ENCODE peak calls at places on chromosomes 5 and 9, in five cellular contexts. S is H1, O is H9, H is IMR-90, G is mesenchymal stem cell. T is an unnamed sample.

GRCh38 chr5:43191740-43192557 is at the start of gene NIM1K:
- DNase-seq in S (peak), O (peak), H (peak), G (peak), T (peak)

GRCh38 chr9:89555426-89556375 is 49.1 kb upstream of the GADD45G start:
- DNase-seq in S (no peak), O (no peak), H (no peak), G (peak), T (no peak)

GRCh38 chr9:79256691-79257213 is 315.0 kb upstream of the TLE4 start:
- DNase-seq in S (no peak), O (no peak), H (peak), G (peak), T (peak)

GRCh38 chr5:131460867-131461572 is 174.0 kb downstream of the RAPGEF6 start:
- DNase-seq in S (no peak), O (no peak), H (peak), G (peak), T (no peak)

GRCh38 chr5:91058575-91058974 is 324.5 kb downstream of the ARRDC3 start:
- DNase-seq in S (no peak), O (no peak), H (no peak), G (no peak), T (no peak)

GRCh38 chr9:83956288-83957028 is 23.6 kb downstream of the HNRNPK start:
- DNase-seq in S (no peak), O (peak), H (no peak), G (peak), T (no peak)

GRCh38 chr5:116674881-116675627 is 100.4 kb upstream of the SEMA6A start:
- DNase-seq in S (no peak), O (no peak), H (no peak), G (no peak), T (no peak)

GRCh38 chr9:114102484-114102883 is 3.4 kb upstream of the KIF12 start:
- DNase-seq in S (no peak), O (no peak), H (no peak), G (no peak), T (no peak)

GRCh38 chr5:74947961-74948613 is 81.9 kb upstream of the FAM169A start:
- DNase-seq in S (no peak), O (peak), H (peak), G (peak), T (no peak)

GRCh38 chr9:15293727-15294405 is 13.2 kb downstream of the TTC39B start:
- DNase-seq in S (peak), O (no peak), H (no peak), G (peak), T (no peak)

GRCh38 chr9:114852050-114852594 is 46.3 kb upstream of the TNFSF15 start:
- DNase-seq in S (no peak), O (no peak), H (peak), G (peak), T (no peak)

GRCh38 chr5:175750476-175751080 is 92.7 kb downstream of the HRH2 start:
- DNase-seq in S (peak), O (no peak), H (no peak), G (no peak), T (no peak)

GRCh38 chr5:74272019-74272775 is 368.3 kb downstream of the ENC1 start:
- DNase-seq in S (no peak), O (peak), H (peak), G (no peak), T (peak)

DNA sequence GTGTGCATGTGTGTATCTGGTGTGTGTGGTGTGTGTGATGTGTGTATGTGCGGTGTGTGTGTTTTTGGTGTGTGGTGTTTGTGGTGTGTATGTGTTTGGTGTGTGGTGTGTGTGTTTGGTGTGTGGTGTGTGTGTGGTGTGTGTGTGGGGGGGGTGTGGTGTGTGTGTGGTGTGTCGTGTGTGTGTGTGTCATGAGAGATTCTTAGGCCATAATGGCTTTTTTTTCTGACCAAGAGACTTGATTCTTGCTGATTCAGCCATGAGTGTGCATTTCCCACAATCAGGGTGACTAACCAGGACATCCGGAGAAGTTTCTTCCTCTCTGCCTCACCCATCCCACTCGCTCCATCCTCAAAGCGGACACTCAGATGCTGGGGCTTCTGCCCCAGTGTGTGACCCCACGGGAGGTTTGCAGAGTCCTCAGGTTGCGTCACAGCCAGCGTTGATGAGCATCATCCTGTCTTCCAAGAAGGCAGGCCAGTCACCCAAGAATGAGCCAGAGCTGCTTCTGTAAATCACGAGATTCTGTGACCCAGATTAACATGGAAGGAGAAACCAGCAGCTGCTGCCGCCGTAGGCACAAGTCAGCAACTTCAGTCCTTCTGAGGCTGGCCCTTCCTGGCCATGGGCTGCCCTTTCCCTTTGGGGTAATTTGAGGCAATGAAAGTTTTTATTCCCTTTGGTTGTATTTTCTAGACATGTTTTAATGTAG is 12.5 kb upstream of the CTSL start:
- DNase-seq in S (no peak), O (no peak), H (peak), G (peak), T (no peak)
- H2AK5ac ChIP-seq in S (peak), O (no peak), H (peak), G (peak), T (no peak)

GRCh38 chr9:25613709-25614108 is 64.5 kb downstream of the TUSC1 start:
- DNase-seq in S (no peak), O (no peak), H (no peak), G (no peak), T (no peak)
- H2BK15ac ChIP-seq in S (no peak), O (no peak), H (no peak), G (no peak), T (no peak)

GRCh38 chr5:10762776-10763500 is 1.9 kb upstream of the DAP start:
- DNase-seq in S (no peak), O (no peak), H (peak), G (no peak), T (no peak)
- H2AK5ac ChIP-seq in S (no peak), O (no peak), H (peak), G (no peak), T (no peak)

GRCh38 chr9:87406545-87407166 is 91.0 kb upstream of the DAPK1 start:
- DNase-seq in S (no peak), O (no peak), H (no peak), G (no peak), T (no peak)
- H2BK15ac ChIP-seq in S (peak), O (no peak), H (no peak), G (no peak), T (no peak)

DNA sequence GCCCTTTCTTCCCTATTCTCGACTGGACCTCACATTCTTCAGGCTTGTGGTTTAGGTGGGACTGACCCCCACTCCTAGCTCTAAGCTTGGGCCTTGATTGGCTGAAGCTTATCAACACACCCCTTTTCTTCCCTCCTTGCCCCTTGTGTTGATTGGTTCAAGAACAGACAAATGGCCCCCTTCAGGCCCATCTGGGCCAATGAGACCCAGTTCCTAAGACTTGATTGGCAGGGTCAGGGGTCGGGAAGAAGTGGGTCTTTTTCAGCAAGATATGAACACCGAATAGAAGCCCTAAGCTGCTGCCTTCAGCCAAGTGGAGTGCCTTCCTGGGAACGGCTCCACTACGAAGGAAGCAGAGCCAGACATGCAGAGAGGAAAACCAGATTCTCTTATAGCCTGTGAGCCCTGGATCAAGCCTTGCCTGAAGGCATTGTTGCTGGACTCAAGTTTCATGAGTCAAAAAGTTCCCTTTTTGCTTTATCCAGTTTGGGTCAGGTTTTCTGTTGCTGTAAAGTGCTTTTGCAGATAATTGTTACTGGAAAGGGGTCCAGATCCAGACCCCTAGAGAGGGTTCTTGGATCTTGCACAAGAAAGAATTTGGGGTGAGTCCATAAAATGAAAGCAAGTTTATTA is 22.4 kb upstream of the NCS1 start:
- DNase-seq in S (no peak), O (no peak), H (no peak), G (no peak), T (no peak)
- H2AK5ac ChIP-seq in S (peak), O (no peak), H (peak), G (no peak), T (no peak)

T was measured in neuronal stem cell.